ENCODE peak calls at places on chromosomes 6 and 20, in four cellular contexts. Q is GM12878, B is HepG2, Y is K562. C is an unnamed sample. For H3K79me2, the result is how much of the 10 kb centered on the place peaks cover.

GRCh38 chr6:138727182-138727581 is 46.4 kb upstream of the CCDC28A start:
- DNase-seq in Q (no peak), B (no peak), Y (no peak), C (no peak)

GRCh38 chr6:107763959-107764358 is 60.2 kb downstream of the SCML4 start:
- DNase-seq in Y (no peak), Q (no peak), B (no peak), C (no peak)

GRCh38 chr6:3280866-3281465 is 22.2 kb downstream of the PSMG4 start:
- DNase-seq in Y (no peak), B (no peak), Q (no peak), C (no peak)

GRCh38 chr6:148808786-148809304 is 62.0 kb downstream of the UST start:
- DNase-seq in B (no peak), Y (no peak), Q (no peak), C (no peak)

GRCh38 chr6:106300020-106300772 is 25.4 kb downstream of the ATG5 start:
- DNase-seq in Q (no peak), Y (no peak), B (peak), C (no peak)

GRCh38 chr6:72401865-72402264 is 220.0 kb upstream of the KCNQ5 start:
- DNase-seq in Y (no peak), B (no peak), Q (no peak), C (no peak)

GRCh38 chr6:169620171-169621125 is 81.4 kb downstream of the WDR27 start:
- DNase-seq in Q (no peak), B (peak), Y (no peak), C (no peak)

GRCh38 chr6:140040391-140040790 is 665.9 kb upstream of the CITED2 start:
- DNase-seq in Q (no peak), B (no peak), Y (no peak), C (no peak)

GRCh38 chr6:5068153-5068751 is 16.9 kb upstream of the PPP1R3G start:
- DNase-seq in Y (no peak), Q (no peak), B (peak), C (no peak)

GRCh38 chr20:33076662-33077398 is 2.6 kb upstream of the BPIFB4 start:
- DNase-seq in B (peak), Y (no peak), Q (no peak), C (no peak)

GRCh38 chr6:89508755-89509563 is 76.0 kb downstream of the ANKRD6 start:
- DNase-seq in B (peak), Y (no peak), Q (no peak), C (no peak)

GRCh38 chr6:22845467-22845866 is 276.1 kb downstream of the HDGFL1 start:
- DNase-seq in Q (no peak), B (no peak), Y (no peak), C (no peak)

GRCh38 chr6:108616973-108617372 is 56.3 kb downstream of the FOXO3 start:
- DNase-seq in B (no peak), Y (no peak), Q (no peak), C (no peak)

GRCh38 chr6:110658621-110659211 is 156.6 kb downstream of the CDK19 start:
- DNase-seq in B (no peak), Y (no peak), Q (no peak), C (no peak)

GRCh38 chr6:32668226-32668747 is 1.8 kb upstream of the HLA-DQB1 start:
- DNase-seq in Y (no peak), B (peak), Q (peak), C (no peak)

GRCh38 chr6:30542404-30542725 is 13.9 kb downstream of the GNL1 start:
- DNase-seq in Q (no peak), B (no peak), Y (no peak), C (no peak)

GRCh38 chr20:33232486-33233072 is 3.2 kb upstream of the BPIFA1 start:
- DNase-seq in Q (no peak), B (no peak), Y (no peak), C (no peak)

GRCh38 chr20:49769125-49769581 is 43.5 kb upstream of the SLC9A8 start:
- DNase-seq in B (no peak), Q (no peak), Y (no peak), C (no peak)

GRCh38 chr6:45655630-45656422 is 278.1 kb upstream of the SUPT3H start:
- DNase-seq in B (no peak), Y (no peak), Q (no peak), C (no peak)

GRCh38 chr6:72413884-72414283 is 208.0 kb upstream of the KCNQ5 start:
- DNase-seq in Q (no peak), B (peak), Y (no peak), C (no peak)

GRCh38 chr20:5806457-5807263 is 56.5 kb downstream of the SHLD1 start:
- DNase-seq in Y (no peak), Q (no peak), B (peak), C (no peak)

GRCh38 chr6:15659181-15659580 is 3.6 kb downstream of the DTNBP1 start:
- DNase-seq in Y (no peak), B (no peak), Q (no peak), C (no peak)

GRCh38 chr6:144957236-144957937 is 672.3 kb downstream of the UTRN start:
- DNase-seq in Y (no peak), B (no peak), Q (no peak), C (no peak)

GRCh38 chr20:12466915-12467314 is 541.9 kb upstream of the SPTLC3 start:
- DNase-seq in Q (no peak), B (no peak), Y (no peak), C (no peak)

GRCh38 chr20:38218566-38218885 is 42.0 kb downstream of the KIAA1755 start:
- DNase-seq in Q (no peak), B (no peak), Y (no peak), C (no peak)

GRCh38 chr20:41166201-41167117 is 29.1 kb downstream of the PLCG1 start:
- DNase-seq in B (no peak), Q (no peak), Y (no peak), C (no peak)
- TF ChIP-seq RAD21 in B (no peak), Q (no peak), Y (no peak), C (no peak)

DNA sequence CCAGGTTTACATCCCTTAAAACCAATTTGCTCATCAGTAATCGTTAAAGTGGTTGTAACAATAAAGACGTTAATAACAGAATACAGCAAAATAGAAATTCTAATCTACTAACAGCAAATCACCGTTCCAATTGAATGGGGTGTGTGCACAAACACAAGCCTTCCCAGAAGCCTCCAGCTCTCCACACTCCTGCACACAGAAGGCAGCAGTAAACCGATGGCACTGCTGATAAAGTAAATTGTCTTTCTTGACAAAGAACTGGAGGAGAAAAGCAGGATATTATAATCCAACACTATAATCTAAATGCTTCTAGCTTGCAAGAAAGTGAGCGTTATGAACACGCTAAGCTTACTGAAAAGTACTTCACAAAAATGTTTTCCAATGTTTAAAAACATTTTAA is 7.0 kb downstream of the ZNF217 start:
- DNase-seq in B (no peak), Y (no peak), Q (no peak), C (no peak)
- H3K79me2 ChIP-seq in B (half or more), Y (half or more), Q (half or more), C (half or more)

DNA sequence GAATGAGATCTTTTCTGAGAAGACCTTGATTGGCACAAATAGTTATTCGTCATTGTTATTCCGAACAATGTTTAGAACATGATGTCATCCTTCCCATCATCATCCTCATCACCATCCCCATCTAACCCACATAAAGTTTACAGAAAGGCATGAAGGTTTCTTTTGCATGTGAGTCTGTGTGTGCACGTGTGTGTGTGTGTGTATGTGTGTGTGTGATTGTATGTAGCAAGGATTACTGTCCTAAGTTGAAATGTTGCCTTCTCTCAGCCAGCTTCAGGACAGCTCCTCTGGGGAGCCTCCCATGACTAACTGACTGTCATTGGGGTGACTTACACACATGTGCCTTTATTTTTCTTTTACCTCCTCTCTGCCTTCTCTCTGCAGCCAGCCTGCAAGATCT is 113.5 kb downstream of the SLC22A3 start:
- DNase-seq in Q (no peak), B (no peak), Y (no peak), C (no peak)
- TF ChIP-seq SMC3 in Q (no peak), B (no peak), Y (no peak), C (no peak)

DNA sequence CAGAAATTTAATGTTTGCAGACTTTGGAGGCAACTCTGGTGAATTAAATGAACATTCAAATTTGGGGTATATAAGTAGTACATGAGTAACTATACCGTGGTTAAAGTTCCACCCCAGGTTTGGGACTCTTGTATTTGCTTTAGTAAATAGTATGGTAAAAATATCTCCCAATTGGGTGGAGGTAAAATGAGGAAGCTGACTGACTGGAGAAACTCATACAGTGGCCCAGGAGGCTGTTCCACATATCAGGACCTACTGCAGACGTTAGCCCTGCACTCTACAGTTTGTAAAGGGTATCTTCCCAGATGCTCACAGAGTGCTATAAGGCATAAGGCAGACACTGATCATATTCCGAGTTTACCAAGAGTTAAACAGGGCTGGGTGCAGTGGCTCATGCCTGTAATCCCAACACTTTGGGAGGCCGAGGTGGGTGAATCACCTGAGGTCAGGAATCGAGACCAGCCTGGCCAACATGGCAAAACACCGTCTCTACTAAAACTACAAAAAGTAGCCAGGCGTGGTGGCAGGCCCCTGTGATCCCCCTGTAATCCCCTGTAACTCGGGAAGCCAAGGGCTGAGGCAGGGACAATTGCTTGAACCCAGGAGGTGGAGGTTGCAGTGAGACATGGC is 53.7 kb downstream of the CPXM1 start:
- DNase-seq in Q (no peak), Y (no peak), B (no peak), C (no peak)
- TF ChIP-seq RAD21 in Q (no peak), Y (no peak), B (no peak), C (no peak)

GRCh38 chr6:156943816-156944215 is 166.6 kb downstream of the ARID1B start:
- DNase-seq in B (no peak), Y (no peak), Q (no peak), C (no peak)
- H3K79me2 ChIP-seq in B (half or more), Y (under half), Q (half or more), C (half or more)

GRCh38 chr6:132789398-132789780 is 9.0 kb downstream of the SLC18B1 start:
- DNase-seq in Y (no peak), Q (no peak), B (no peak), C (no peak)
- TF ChIP-seq SMC3 in Y (no peak), Q (no peak), B (no peak), C (no peak)

GRCh38 chr6:142551145-142551811 is 249.5 kb downstream of the ADGRG6 start:
- DNase-seq in Y (no peak), Q (no peak), B (no peak), C (no peak)
- TF ChIP-seq RAD21 in Y (no peak), Q (no peak), B (no peak), C (no peak)

DNA sequence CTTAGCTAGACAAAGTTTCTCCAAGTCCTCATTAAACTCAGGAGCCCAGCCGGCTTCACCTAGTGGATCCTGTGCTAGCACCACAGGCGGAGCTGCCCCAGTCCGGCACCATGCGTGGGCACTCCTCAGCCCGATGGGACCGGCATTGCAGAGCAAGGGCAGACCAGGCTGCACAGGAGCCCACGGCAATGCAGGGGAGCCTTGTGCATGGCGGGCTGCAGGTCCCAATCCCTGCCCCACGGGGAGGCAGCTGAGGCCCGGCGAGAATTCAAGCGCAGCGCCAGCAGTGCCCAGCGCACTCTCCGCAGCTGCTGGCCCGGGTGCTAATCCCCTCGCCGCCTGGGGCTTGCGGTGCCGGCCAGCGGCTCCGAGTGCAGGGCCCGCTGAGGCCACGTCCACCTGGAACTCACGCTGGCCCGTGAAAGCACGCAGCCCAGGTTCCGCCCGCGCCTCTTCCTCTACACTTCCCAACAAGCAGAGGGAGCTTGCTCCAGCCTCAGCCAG is 292.3 kb upstream of the EYS start:
- DNase-seq in Y (no peak), B (no peak), Q (no peak), C (no peak)
- H3K79me2 ChIP-seq in Y (under half), B (under half), Q (under half), C (under half)

GRCh38 chr6:136085370-136086115 is 164.6 kb downstream of the MTFR2 start:
- DNase-seq in B (no peak), Y (no peak), Q (no peak), C (peak)
- TF ChIP-seq SMC3 in B (no peak), Y (no peak), Q (no peak), C (no peak)

GRCh38 chr20:62901891-62902290 is 24.4 kb downstream of the DIDO1 start:
- DNase-seq in Q (no peak), B (no peak), Y (no peak), C (no peak)

GRCh38 chr20:62900052-62900691 is 26.1 kb downstream of the DIDO1 start:
- DNase-seq in B (peak), Q (no peak), Y (peak), C (peak)

GRCh38 chr20:62898970-62899632 is 27.2 kb downstream of the DIDO1 start:
- DNase-seq in Y (no peak), Q (no peak), B (no peak), C (no peak)

GRCh38 chr20:62899633-62900051 is 26.7 kb downstream of the DIDO1 start:
- DNase-seq in Q (no peak), Y (peak), B (peak), C (no peak)

DNA sequence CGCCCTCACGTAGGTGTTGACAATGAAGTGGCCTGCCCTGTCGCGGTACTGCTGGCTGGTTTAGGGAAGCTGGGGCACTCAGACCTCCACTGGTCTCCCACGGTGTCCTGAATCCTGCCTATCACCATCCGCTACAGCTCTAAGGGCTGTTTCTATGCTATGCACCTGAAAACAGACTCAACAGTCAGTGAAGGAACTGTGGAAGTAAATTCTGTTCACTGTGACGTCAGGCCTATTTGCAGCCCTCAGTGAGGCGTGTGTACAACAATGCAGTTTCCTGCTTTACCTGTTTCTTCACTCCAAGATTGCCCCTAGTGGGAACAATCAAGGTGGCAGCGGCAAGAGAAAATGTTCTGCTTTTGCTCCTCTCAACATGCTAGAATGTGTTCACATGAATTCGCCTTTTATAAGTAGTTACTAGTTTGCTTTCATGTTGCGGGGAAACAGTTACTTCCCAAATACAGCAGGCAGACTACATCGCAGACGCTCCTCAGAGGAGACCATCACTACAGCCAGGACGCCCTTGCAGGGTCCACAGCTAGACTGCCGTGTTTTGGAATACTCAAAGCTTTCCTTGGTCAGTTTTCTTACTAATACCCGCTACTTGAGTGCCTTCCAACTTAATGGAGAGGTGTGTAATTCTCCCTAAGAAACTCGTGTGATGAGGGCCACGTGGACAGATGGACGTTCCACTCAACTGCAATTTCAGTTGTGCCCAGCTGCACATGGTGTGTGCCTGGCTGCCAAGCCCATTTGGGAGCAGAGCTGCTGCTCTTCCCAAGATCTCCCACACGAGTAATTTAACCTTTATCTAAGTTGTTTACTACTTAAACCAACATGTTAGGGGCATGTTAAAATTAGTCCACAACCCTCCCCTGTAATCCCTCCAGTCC is 25.4 kb downstream of the DIDO1 start:
- DNase-seq in Y (no peak), Q (no peak), B (peak), C (no peak)
- TF ChIP-seq RAD21 in Y (no peak), Q (no peak), B (no peak), C (no peak)